ENCODE peak calls at places on chromosome 20, in ten cellular contexts. One of them, this sample, is unnamed.

GRCh38 chr20:57716202-57716601 is 6.4 kb upstream of the PMEPA1 start:
- DNase-seq in PC-3: peak; percentile 68
- DNase-seq in hepatic stellate cell: no peak
- DNase-seq in choroid plexus epithelial cell: peak; percentile 67
- DNase-seq in fibroblast of pulmonary artery: peak; percentile 34
- DNase-seq in NCI-H1417: no peak
- DNase-seq in cardiac fibroblast: peak; percentile 71
- DNase-seq in ascending aorta: no peak
- DNase-seq in HEK293T: no peak
- DNase-seq in HCT116: no peak
- DNase-seq in this sample: peak; percentile 49

GRCh38 chr20:58407966-58408557 is 19.0 kb downstream of the VAPB start:
- DNase-seq in PC-3: no peak
- DNase-seq in hepatic stellate cell: no peak
- DNase-seq in choroid plexus epithelial cell: peak; percentile 56
- DNase-seq in fibroblast of pulmonary artery: no peak
- DNase-seq in NCI-H1417: no peak
- DNase-seq in cardiac fibroblast: peak; percentile 30
- DNase-seq in ascending aorta: no peak
- DNase-seq in HEK293T: no peak
- DNase-seq in HCT116: no peak
- DNase-seq in this sample: no peak

GRCh38 chr20:31667315-31668285 is 29.9 kb downstream of the COX4I2 start:
- DNase-seq in PC-3: no peak
- DNase-seq in hepatic stellate cell: no peak
- DNase-seq in choroid plexus epithelial cell: no peak
- DNase-seq in fibroblast of pulmonary artery: no peak
- DNase-seq in NCI-H1417: no peak
- DNase-seq in cardiac fibroblast: no peak
- DNase-seq in ascending aorta: no peak
- DNase-seq in HEK293T: no peak
- DNase-seq in HCT116: no peak
- DNase-seq in this sample: no peak

GRCh38 chr20:3896302-3896701 is 7.1 kb downstream of the PANK2 start:
- DNase-seq in PC-3: no peak
- DNase-seq in hepatic stellate cell: no peak
- DNase-seq in choroid plexus epithelial cell: no peak
- DNase-seq in fibroblast of pulmonary artery: peak; percentile 78
- DNase-seq in NCI-H1417: no peak
- DNase-seq in cardiac fibroblast: peak; percentile 36
- DNase-seq in ascending aorta: no peak
- DNase-seq in HEK293T: no peak
- DNase-seq in HCT116: no peak
- DNase-seq in this sample: no peak

GRCh38 chr20:41135187-41135887 is 2.0 kb upstream of the PLCG1 start:
- DNase-seq in PC-3: peak; percentile 70
- DNase-seq in hepatic stellate cell: no peak
- DNase-seq in choroid plexus epithelial cell: peak; percentile 56
- DNase-seq in fibroblast of pulmonary artery: peak; percentile 46
- DNase-seq in NCI-H1417: peak; percentile 17
- DNase-seq in cardiac fibroblast: peak; percentile 46
- DNase-seq in ascending aorta: no peak
- DNase-seq in HEK293T: peak; percentile 64
- DNase-seq in HCT116: peak; percentile 32
- DNase-seq in this sample: peak; percentile 28

GRCh38 chr20:17611290-17611539 is 41.3 kb downstream of the DSTN start:
- DNase-seq in PC-3: no peak
- DNase-seq in hepatic stellate cell: no peak
- DNase-seq in choroid plexus epithelial cell: no peak
- DNase-seq in fibroblast of pulmonary artery: no peak
- DNase-seq in NCI-H1417: no peak
- DNase-seq in cardiac fibroblast: no peak
- DNase-seq in ascending aorta: no peak
- DNase-seq in HEK293T: no peak
- DNase-seq in HCT116: no peak
- DNase-seq in this sample: no peak

GRCh38 chr20:25301357-25301920 is 53.6 kb downstream of the PYGB start:
- DNase-seq in PC-3: no peak
- DNase-seq in hepatic stellate cell: no peak
- DNase-seq in choroid plexus epithelial cell: no peak
- DNase-seq in fibroblast of pulmonary artery: no peak
- DNase-seq in NCI-H1417: no peak
- DNase-seq in cardiac fibroblast: no peak
- DNase-seq in ascending aorta: no peak
- DNase-seq in HEK293T: no peak
- DNase-seq in HCT116: no peak
- DNase-seq in this sample: no peak

GRCh38 chr20:43941476-43942212 is 27.0 kb downstream of the TOX2 start:
- DNase-seq in PC-3: peak; percentile 95
- DNase-seq in hepatic stellate cell: no peak
- DNase-seq in choroid plexus epithelial cell: peak; percentile 75
- DNase-seq in fibroblast of pulmonary artery: peak; percentile 78
- DNase-seq in NCI-H1417: no peak
- DNase-seq in cardiac fibroblast: peak; percentile 50
- DNase-seq in ascending aorta: no peak
- DNase-seq in HEK293T: no peak
- DNase-seq in HCT116: no peak
- DNase-seq in this sample: no peak

GRCh38 chr20:2260250-2260649 is 35.6 kb upstream of the TGM3 start:
- DNase-seq in PC-3: no peak
- DNase-seq in hepatic stellate cell: no peak
- DNase-seq in choroid plexus epithelial cell: no peak
- DNase-seq in fibroblast of pulmonary artery: no peak
- DNase-seq in NCI-H1417: no peak
- DNase-seq in cardiac fibroblast: no peak
- DNase-seq in ascending aorta: no peak
- DNase-seq in HEK293T: no peak
- DNase-seq in HCT116: no peak
- DNase-seq in this sample: no peak

GRCh38 chr20:40980106-40980827 is 48.4 kb upstream of the TOP1 start:
- DNase-seq in PC-3: no peak
- DNase-seq in hepatic stellate cell: no peak
- DNase-seq in choroid plexus epithelial cell: peak; percentile 42
- DNase-seq in fibroblast of pulmonary artery: peak; percentile 29
- DNase-seq in NCI-H1417: no peak
- DNase-seq in cardiac fibroblast: peak; percentile 47
- DNase-seq in ascending aorta: no peak
- DNase-seq in HEK293T: no peak
- DNase-seq in HCT116: no peak
- DNase-seq in this sample: no peak

GRCh38 chr20:53124803-53125202 is 152.6 kb downstream of the TSHZ2 start:
- DNase-seq in PC-3: no peak
- DNase-seq in hepatic stellate cell: no peak
- DNase-seq in choroid plexus epithelial cell: no peak
- DNase-seq in fibroblast of pulmonary artery: no peak
- DNase-seq in NCI-H1417: no peak
- DNase-seq in cardiac fibroblast: no peak
- DNase-seq in ascending aorta: no peak
- DNase-seq in HEK293T: no peak
- DNase-seq in HCT116: no peak
- DNase-seq in this sample: no peak

GRCh38 chr20:57660510-57661199 is 40.4 kb upstream of the ZBP1 start:
- DNase-seq in PC-3: no peak
- DNase-seq in hepatic stellate cell: no peak
- DNase-seq in choroid plexus epithelial cell: no peak
- DNase-seq in fibroblast of pulmonary artery: no peak
- DNase-seq in NCI-H1417: no peak
- DNase-seq in cardiac fibroblast: no peak
- DNase-seq in ascending aorta: no peak
- DNase-seq in HEK293T: no peak
- DNase-seq in HCT116: no peak
- DNase-seq in this sample: no peak

GRCh38 chr20:21798384-21798783 is 92.9 kb downstream of the PAX1 start:
- DNase-seq in PC-3: no peak
- DNase-seq in hepatic stellate cell: no peak
- DNase-seq in choroid plexus epithelial cell: no peak
- DNase-seq in fibroblast of pulmonary artery: no peak
- DNase-seq in NCI-H1417: no peak
- DNase-seq in cardiac fibroblast: no peak
- DNase-seq in ascending aorta: no peak
- DNase-seq in HEK293T: no peak
- DNase-seq in HCT116: no peak
- DNase-seq in this sample: no peak

GRCh38 chr20:52105045-52105572 is 86.5 kb downstream of the ZFP64 start:
- DNase-seq in PC-3: no peak
- DNase-seq in hepatic stellate cell: peak; percentile 36
- DNase-seq in choroid plexus epithelial cell: peak; percentile 49
- DNase-seq in fibroblast of pulmonary artery: peak; percentile 47
- DNase-seq in NCI-H1417: no peak
- DNase-seq in cardiac fibroblast: peak; percentile 37
- DNase-seq in ascending aorta: no peak
- DNase-seq in HEK293T: peak; percentile 76
- DNase-seq in HCT116: no peak
- DNase-seq in this sample: peak; percentile 65

This sample was measured in AG20443.